ENCODE peak calls at places on chromosome 1, in five cellular contexts. I is AG04450, K is fibroblast of the aortic adventitia, A is heart right ventricle, P is choroid plexus epithelial cell. X is an unnamed sample.

GRCh38 chr1:11766429-11766776 is 4.4 kb downstream of the C1orf167 start:
- DNase-seq in I (no peak), K (no peak), A (no peak), P (no peak), X (no peak)

GRCh38 chr1:89850844-89851410 is 30.1 kb downstream of the LRRC8D start:
- DNase-seq in I (no peak), K (no peak), A (no peak), P (no peak), X (no peak)

GRCh38 chr1:168396508-168396907 is 115.8 kb downstream of the TBX19 start:
- DNase-seq in I (no peak), K (no peak), A (no peak), P (no peak), X (no peak)

GRCh38 chr1:18495635-18496034 is 14.9 kb downstream of the KLHDC7A start:
- DNase-seq in I (no peak), K (no peak), A (no peak), P (no peak), X (no peak)

GRCh38 chr1:159214149-159214760 is 9.6 kb downstream of the ACKR1 start:
- DNase-seq in I (no peak), K (peak; percentile 48), A (peak; percentile 22), P (peak; percentile 58), X (peak; percentile 8)

GRCh38 chr1:157944666-157945280 is 48.7 kb upstream of the KIRREL1 start:
- DNase-seq in I (no peak), K (no peak), A (no peak), P (no peak), X (no peak)

GRCh38 chr1:222629921-222630535 is 12.1 kb downstream of the MIA3 start:
- DNase-seq in I (no peak), K (peak; percentile 74), A (no peak), P (peak; percentile 52), X (no peak)

GRCh38 chr1:236288620-236288976 is 6.8 kb upstream of the ERO1B start:
- DNase-seq in I (no peak), K (no peak), A (no peak), P (no peak), X (no peak)

GRCh38 chr1:65440915-65441314 is 20.4 kb downstream of the LEPR start:
- DNase-seq in I (no peak), K (no peak), A (no peak), P (peak; percentile 13), X (no peak)

GRCh38 chr1:74590288-74590687 is 77.9 kb upstream of the LRRC53 start:
- DNase-seq in I (no peak), K (no peak), A (no peak), P (no peak), X (no peak)

GRCh38 chr1:31539329-31539728 is 37.0 kb upstream of the TINAGL1 start:
- DNase-seq in I (no peak), K (no peak), A (no peak), P (no peak), X (no peak)

GRCh38 chr1:14661220-14661619 is 62.7 kb downstream of the KAZN start:
- DNase-seq in I (no peak), K (peak; percentile 61), A (peak; percentile 22), P (no peak), X (peak; percentile 13)

GRCh38 chr1:231011360-231011759 is 28.7 kb downstream of the FAM89A start:
- DNase-seq in I (no peak), K (no peak), A (no peak), P (no peak), X (no peak)

GRCh38 chr1:20487236-20487590 is 1.2 kb upstream of the CAMK2N1 start:
- DNase-seq in I (no peak), K (no peak), A (no peak), P (no peak), X (no peak)

GRCh38 chr1:103220503-103221095 is 112.3 kb upstream of the COL11A1 start:
- DNase-seq in I (peak; percentile 10), K (peak; percentile 31), A (no peak), P (peak; percentile 83), X (peak; percentile 96)

DNA sequence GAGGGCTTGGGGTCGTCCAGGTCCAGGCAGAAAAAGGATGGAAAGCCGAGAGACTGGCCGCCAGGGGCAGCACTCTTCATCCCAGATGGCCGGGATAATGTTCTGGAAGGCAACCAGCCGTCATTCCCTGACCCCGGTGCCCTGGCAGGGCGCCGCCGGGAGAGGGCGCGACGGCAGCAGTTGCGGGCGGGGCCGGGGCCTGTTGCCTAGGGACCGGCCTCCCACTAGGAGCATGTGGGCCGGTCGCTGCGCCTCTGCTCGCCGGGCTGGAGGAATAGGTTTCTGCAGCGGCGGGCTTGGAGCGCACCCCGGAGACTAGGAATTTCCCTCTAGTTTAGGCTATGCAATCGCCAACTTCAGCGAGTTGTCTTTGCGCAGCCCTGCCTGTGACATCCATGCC is 11.0 kb downstream of the DMRTB1 start:
- DNase-seq in I (peak; percentile 27), K (peak; percentile 61), A (peak; percentile 53), P (peak; percentile 82), X (peak; percentile 55)
- TF ChIP-seq CTCF in I (peak; percentile 68), K (peak; percentile 65), A (peak; percentile 71), P (peak; percentile 67), X (peak; percentile 75)

GRCh38 chr1:177817969-177818872 is 151.6 kb downstream of the SEC16B start:
- DNase-seq in I (no peak), K (no peak), A (no peak), P (no peak), X (no peak)
- TF ChIP-seq CTCF in I (peak; percentile 10), K (no peak), A (no peak), P (no peak), X (no peak)

GRCh38 chr1:226452981-226453380 is 45.1 kb upstream of the PARP1 start:
- DNase-seq in I (no peak), K (no peak), A (no peak), P (no peak), X (no peak)
- TF ChIP-seq CTCF in I (no peak), K (no peak), A (no peak), P (no peak), X (no peak)

GRCh38 chr1:152621993-152622392 is 910 bp downstream of the LCE3A start:
- DNase-seq in I (no peak), K (no peak), A (no peak), P (no peak), X (no peak)

GRCh38 chr1:152626688-152627087 is 3.8 kb upstream of the LCE3A start:
- DNase-seq in I (no peak), K (no peak), A (no peak), P (no peak), X (no peak)

GRCh38 chr1:152622803-152623202 is at the start of gene LCE3A:
- DNase-seq in I (no peak), K (no peak), A (no peak), P (no peak), X (no peak)

GRCh38 chr1:152623203-152623844 is 421 bp upstream of the LCE3A start:
- DNase-seq in I (no peak), K (no peak), A (no peak), P (no peak), X (no peak)
- TF ChIP-seq CTCF in I (no peak), K (no peak), A (no peak), P (no peak), X (no peak)

GRCh38 chr1:2442676-2443075 is 30.3 kb upstream of the PEX10 start:
- DNase-seq in I (no peak), K (no peak), A (no peak), P (no peak), X (no peak)

GRCh38 chr1:2444138-2444591 is 31.8 kb upstream of the PEX10 start:
- DNase-seq in I (no peak), K (no peak), A (no peak), P (no peak), X (no peak)

GRCh38 chr1:2441746-2442145 is 29.4 kb upstream of the PEX10 start:
- DNase-seq in I (no peak), K (no peak), A (no peak), P (peak; percentile 39), X (no peak)

GRCh38 chr1:2445162-2445822 is 30.8 kb upstream of the PLCH2 start:
- DNase-seq in I (no peak), K (no peak), A (no peak), P (no peak), X (no peak)

DNA sequence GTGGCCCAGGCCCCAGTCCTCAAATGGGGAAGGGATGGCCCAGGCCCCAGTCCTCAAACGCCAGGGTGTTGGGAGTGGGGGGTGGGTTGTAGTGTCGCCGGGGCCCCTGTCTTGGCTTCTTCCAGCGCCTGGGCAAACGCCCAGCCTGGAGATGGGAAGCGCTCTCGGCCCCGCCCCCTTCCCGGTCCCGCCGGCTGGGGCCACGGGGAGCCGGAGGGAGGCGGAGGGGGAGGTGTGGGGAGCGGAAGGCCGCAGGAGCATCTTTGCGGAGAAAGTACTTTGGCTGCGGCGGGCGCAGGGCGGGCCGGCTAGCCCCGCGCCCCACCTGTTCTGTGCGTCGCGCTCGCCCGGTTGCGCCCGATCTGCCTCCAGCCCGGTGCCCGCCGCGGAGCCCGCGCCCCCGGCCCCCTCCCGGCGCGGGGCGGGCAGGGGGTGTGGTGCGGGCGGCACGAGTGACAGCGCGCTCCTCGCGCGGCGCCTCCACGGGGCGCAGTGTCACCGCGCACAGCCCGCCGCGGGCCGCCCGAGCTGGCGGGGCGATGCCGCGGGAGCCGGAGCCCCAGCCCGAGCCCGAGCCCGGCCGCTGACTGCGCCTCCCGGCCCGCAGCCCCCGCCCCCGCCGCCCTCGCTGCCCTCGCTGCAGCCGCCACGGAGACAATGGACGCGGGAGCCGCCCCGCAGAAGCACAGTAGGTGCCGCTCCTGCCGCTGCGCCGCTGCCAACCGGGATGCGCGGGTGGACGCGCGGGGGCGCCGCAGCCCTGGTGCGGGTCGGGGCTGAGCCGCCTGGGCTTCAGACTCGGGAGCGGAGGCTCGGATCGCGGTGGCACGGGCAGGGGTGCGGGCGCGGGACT is 31.1 kb upstream of the PEX10 start:
- DNase-seq in I (no peak), K (no peak), A (no peak), P (no peak), X (no peak)
- TF ChIP-seq CTCF in I (peak; percentile 9), K (no peak), A (no peak), P (no peak), X (peak; percentile 28)